ENCODE peak calls at places on chromosomes 5 and 9, in ten cellular contexts. One of them, this sample, is unnamed.

GRCh38 chr9:88380118-88380517 is 8.1 kb upstream of the SPIN1 start:
- DNase-seq in adrenal gland: no peak
- DNase-seq in stomach: no peak
- DNase-seq in IMR-90: no peak
- DNase-seq in H1: no peak
- DNase-seq in esophagus squamous epithelium: no peak
- DNase-seq in suprapubic skin: no peak
- DNase-seq in lower leg skin: no peak
- DNase-seq in NB4: no peak
- DNase-seq in ovary: no peak
- DNase-seq in this sample: no peak

GRCh38 chr5:174030289-174030688 is 15.2 kb upstream of the NSG2 start:
- DNase-seq in adrenal gland: no peak
- DNase-seq in stomach: no peak
- DNase-seq in IMR-90: no peak
- DNase-seq in H1: no peak
- DNase-seq in esophagus squamous epithelium: no peak
- DNase-seq in suprapubic skin: no peak
- DNase-seq in lower leg skin: no peak
- DNase-seq in NB4: no peak
- DNase-seq in ovary: no peak
- DNase-seq in this sample: no peak

GRCh38 chr9:130246126-130246525 is 19.4 kb upstream of the HMCN2 start:
- DNase-seq in adrenal gland: no peak
- DNase-seq in stomach: no peak
- DNase-seq in IMR-90: no peak
- DNase-seq in H1: no peak
- DNase-seq in esophagus squamous epithelium: no peak
- DNase-seq in suprapubic skin: no peak
- DNase-seq in lower leg skin: no peak
- DNase-seq in NB4: no peak
- DNase-seq in ovary: no peak
- DNase-seq in this sample: no peak

GRCh38 chr5:62574599-62574998 is 4.0 kb upstream of the LRRC70 start:
- DNase-seq in adrenal gland: no peak
- DNase-seq in stomach: no peak
- DNase-seq in IMR-90: no peak
- DNase-seq in H1: no peak
- DNase-seq in esophagus squamous epithelium: no peak
- DNase-seq in suprapubic skin: no peak
- DNase-seq in lower leg skin: no peak
- DNase-seq in NB4: no peak
- DNase-seq in ovary: no peak
- DNase-seq in this sample: no peak

GRCh38 chr9:20491612-20492011 is 130.7 kb downstream of the MLLT3 start:
- DNase-seq in adrenal gland: no peak
- DNase-seq in stomach: no peak
- DNase-seq in IMR-90: no peak
- DNase-seq in H1: no peak
- DNase-seq in esophagus squamous epithelium: no peak
- DNase-seq in suprapubic skin: no peak
- DNase-seq in lower leg skin: no peak
- DNase-seq in NB4: no peak
- DNase-seq in ovary: no peak
- DNase-seq in this sample: no peak

GRCh38 chr5:172188893-172189692 is 1.1 kb upstream of the STK10 start:
- DNase-seq in adrenal gland: no peak
- DNase-seq in stomach: no peak
- DNase-seq in IMR-90: peak
- DNase-seq in H1: peak
- DNase-seq in esophagus squamous epithelium: no peak
- DNase-seq in suprapubic skin: no peak
- DNase-seq in lower leg skin: peak
- DNase-seq in NB4: no peak
- DNase-seq in ovary: peak
- DNase-seq in this sample: no peak

GRCh38 chr9:95581900-95582299 is 65.1 kb upstream of the PTCH1 start:
- DNase-seq in adrenal gland: no peak
- DNase-seq in stomach: no peak
- DNase-seq in IMR-90: no peak
- DNase-seq in H1: no peak
- DNase-seq in esophagus squamous epithelium: no peak
- DNase-seq in suprapubic skin: no peak
- DNase-seq in lower leg skin: no peak
- DNase-seq in NB4: no peak
- DNase-seq in ovary: no peak
- DNase-seq in this sample: no peak

GRCh38 chr5:178467261-178468195 is 122.7 kb downstream of the COL23A1 start:
- DNase-seq in adrenal gland: peak
- DNase-seq in stomach: peak
- DNase-seq in IMR-90: peak
- DNase-seq in H1: no peak
- DNase-seq in esophagus squamous epithelium: no peak
- DNase-seq in suprapubic skin: peak
- DNase-seq in lower leg skin: peak
- DNase-seq in NB4: peak
- DNase-seq in ovary: no peak
- DNase-seq in this sample: peak

GRCh38 chr5:172806897-172807672 is 27.0 kb upstream of the ERGIC1 start:
- DNase-seq in adrenal gland: peak
- DNase-seq in stomach: peak
- DNase-seq in IMR-90: peak
- DNase-seq in H1: peak
- DNase-seq in esophagus squamous epithelium: peak
- DNase-seq in suprapubic skin: peak
- DNase-seq in lower leg skin: peak
- DNase-seq in NB4: peak
- DNase-seq in ovary: peak
- DNase-seq in this sample: peak

GRCh38 chr5:136034492-136034891 is 5.7 kb downstream of the TGFBI start:
- DNase-seq in adrenal gland: no peak
- DNase-seq in stomach: no peak
- DNase-seq in IMR-90: no peak
- DNase-seq in H1: no peak
- DNase-seq in esophagus squamous epithelium: no peak
- DNase-seq in suprapubic skin: no peak
- DNase-seq in lower leg skin: peak
- DNase-seq in NB4: no peak
- DNase-seq in ovary: no peak
- DNase-seq in this sample: no peak

GRCh38 chr5:8875722-8876121 is 670.2 kb downstream of the SEMA5A start:
- DNase-seq in adrenal gland: no peak
- DNase-seq in stomach: no peak
- DNase-seq in IMR-90: no peak
- DNase-seq in H1: no peak
- DNase-seq in esophagus squamous epithelium: no peak
- DNase-seq in suprapubic skin: no peak
- DNase-seq in lower leg skin: no peak
- DNase-seq in NB4: no peak
- DNase-seq in ovary: no peak
- DNase-seq in this sample: no peak

GRCh38 chr5:31819926-31820516 is 181.1 kb downstream of the PDZD2 start:
- DNase-seq in adrenal gland: no peak
- DNase-seq in stomach: no peak
- DNase-seq in IMR-90: no peak
- DNase-seq in H1: no peak
- DNase-seq in esophagus squamous epithelium: no peak
- DNase-seq in suprapubic skin: no peak
- DNase-seq in lower leg skin: no peak
- DNase-seq in NB4: peak
- DNase-seq in ovary: no peak
- DNase-seq in this sample: no peak

GRCh38 chr5:31824886-31825774 is 186.2 kb downstream of the PDZD2 start:
- DNase-seq in adrenal gland: peak
- DNase-seq in stomach: peak
- DNase-seq in IMR-90: peak
- DNase-seq in H1: peak
- DNase-seq in esophagus squamous epithelium: no peak
- DNase-seq in suprapubic skin: no peak
- DNase-seq in lower leg skin: no peak
- DNase-seq in NB4: peak
- DNase-seq in ovary: peak
- DNase-seq in this sample: peak

GRCh38 chr5:31827862-31828261 is 188.9 kb downstream of the PDZD2 start:
- DNase-seq in adrenal gland: no peak
- DNase-seq in stomach: no peak
- DNase-seq in IMR-90: peak
- DNase-seq in H1: no peak
- DNase-seq in esophagus squamous epithelium: no peak
- DNase-seq in suprapubic skin: no peak
- DNase-seq in lower leg skin: no peak
- DNase-seq in NB4: no peak
- DNase-seq in ovary: no peak
- DNase-seq in this sample: no peak

GRCh38 chr5:31823477-31823876 is 184.5 kb downstream of the PDZD2 start:
- DNase-seq in adrenal gland: no peak
- DNase-seq in stomach: no peak
- DNase-seq in IMR-90: no peak
- DNase-seq in H1: no peak
- DNase-seq in esophagus squamous epithelium: no peak
- DNase-seq in suprapubic skin: no peak
- DNase-seq in lower leg skin: no peak
- DNase-seq in NB4: peak
- DNase-seq in ovary: no peak
- DNase-seq in this sample: no peak

DNA sequence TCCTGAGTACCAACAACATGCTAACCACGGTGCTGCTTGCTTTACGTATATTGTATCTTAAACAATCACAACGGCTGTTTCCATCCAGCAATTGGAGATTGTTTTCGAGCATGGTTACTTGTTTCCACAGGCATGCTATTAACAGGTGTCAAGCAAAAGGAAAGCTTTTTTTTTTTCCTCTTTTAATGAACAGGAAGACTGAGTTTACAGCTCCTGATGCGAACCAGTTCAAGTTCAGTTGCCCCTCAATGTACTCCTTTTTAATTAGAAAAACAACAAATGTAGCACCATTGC is 186.8 kb downstream of the PDZD2 start:
- DNase-seq in adrenal gland: no peak
- DNase-seq in stomach: no peak
- DNase-seq in IMR-90: no peak
- DNase-seq in H1: no peak
- DNase-seq in esophagus squamous epithelium: no peak
- DNase-seq in suprapubic skin: no peak
- DNase-seq in lower leg skin: no peak
- DNase-seq in NB4: no peak
- DNase-seq in ovary: no peak
- DNase-seq in this sample: no peak
- TF ChIP-seq CTCF in adrenal gland: no peak
- TF ChIP-seq CTCF in stomach: no peak
- TF ChIP-seq CTCF in IMR-90: no peak
- TF ChIP-seq CTCF in H1: no peak
- TF ChIP-seq CTCF in esophagus squamous epithelium: no peak
- TF ChIP-seq CTCF in suprapubic skin: no peak
- TF ChIP-seq CTCF in lower leg skin: no peak
- TF ChIP-seq CTCF in NB4: no peak
- TF ChIP-seq CTCF in ovary: no peak
- TF ChIP-seq CTCF in this sample: no peak

GRCh38 chr5:74081126-74081525 is 455.1 kb downstream of the ARHGEF28 start:
- DNase-seq in adrenal gland: no peak
- DNase-seq in stomach: no peak
- DNase-seq in IMR-90: no peak
- DNase-seq in H1: no peak
- DNase-seq in esophagus squamous epithelium: no peak
- DNase-seq in suprapubic skin: no peak
- DNase-seq in lower leg skin: no peak
- DNase-seq in NB4: no peak
- DNase-seq in ovary: no peak
- DNase-seq in this sample: no peak
- TF ChIP-seq POLR2A in adrenal gland: no peak
- TF ChIP-seq POLR2A in stomach: no peak
- TF ChIP-seq POLR2A in IMR-90: no peak
- TF ChIP-seq POLR2A in H1: no peak
- TF ChIP-seq POLR2A in esophagus squamous epithelium: no peak
- TF ChIP-seq POLR2A in suprapubic skin: no peak
- TF ChIP-seq POLR2A in lower leg skin: no peak
- TF ChIP-seq POLR2A in NB4: no peak
- TF ChIP-seq POLR2A in ovary: no peak
- TF ChIP-seq POLR2A in this sample: no peak

DNA sequence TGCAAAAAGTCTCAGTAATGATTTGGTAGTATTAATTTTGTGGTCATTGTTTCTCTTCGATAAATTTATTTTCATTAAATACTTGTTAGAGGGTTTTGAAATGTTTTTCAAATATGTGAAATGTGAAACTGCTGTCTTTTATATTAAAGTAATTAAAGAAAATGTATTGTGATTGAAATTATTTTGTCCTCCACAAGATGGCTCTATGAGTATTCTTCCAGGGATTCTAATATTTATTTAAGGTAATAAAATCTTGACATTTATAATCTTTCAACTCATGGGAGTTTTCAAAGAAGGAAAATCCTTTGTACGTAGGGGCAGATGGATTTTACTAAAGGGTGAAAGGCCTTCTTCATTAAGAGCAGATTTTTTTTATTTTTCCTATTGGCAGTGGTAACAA is 19.3 kb downstream of the ISOC1 start:
- DNase-seq in adrenal gland: no peak
- DNase-seq in stomach: no peak
- DNase-seq in IMR-90: no peak
- DNase-seq in H1: no peak
- DNase-seq in esophagus squamous epithelium: no peak
- DNase-seq in suprapubic skin: no peak
- DNase-seq in lower leg skin: no peak
- DNase-seq in NB4: no peak
- DNase-seq in ovary: no peak
- DNase-seq in this sample: no peak
- TF ChIP-seq CTCF in adrenal gland: no peak
- TF ChIP-seq CTCF in stomach: no peak
- TF ChIP-seq CTCF in IMR-90: peak
- TF ChIP-seq CTCF in H1: no peak
- TF ChIP-seq CTCF in esophagus squamous epithelium: no peak
- TF ChIP-seq CTCF in suprapubic skin: no peak
- TF ChIP-seq CTCF in lower leg skin: no peak
- TF ChIP-seq CTCF in NB4: no peak
- TF ChIP-seq CTCF in ovary: no peak
- TF ChIP-seq CTCF in this sample: no peak

GRCh38 chr9:128043467-128043868 is 23.7 kb downstream of the NAIF1 start:
- DNase-seq in adrenal gland: peak
- DNase-seq in stomach: no peak
- DNase-seq in IMR-90: no peak
- DNase-seq in H1: no peak
- DNase-seq in esophagus squamous epithelium: no peak
- DNase-seq in suprapubic skin: no peak
- DNase-seq in lower leg skin: no peak
- DNase-seq in NB4: no peak
- DNase-seq in ovary: peak
- DNase-seq in this sample: no peak
- TF ChIP-seq POLR2A in adrenal gland: no peak
- TF ChIP-seq POLR2A in stomach: no peak
- TF ChIP-seq POLR2A in IMR-90: no peak
- TF ChIP-seq POLR2A in H1: no peak
- TF ChIP-seq POLR2A in esophagus squamous epithelium: no peak
- TF ChIP-seq POLR2A in suprapubic skin: no peak
- TF ChIP-seq POLR2A in lower leg skin: no peak
- TF ChIP-seq POLR2A in NB4: no peak
- TF ChIP-seq POLR2A in ovary: no peak
- TF ChIP-seq POLR2A in this sample: no peak

GRCh38 chr5:59450245-59450644 is 443.3 kb downstream of the PDE4D start:
- DNase-seq in adrenal gland: no peak
- DNase-seq in stomach: no peak
- DNase-seq in IMR-90: no peak
- DNase-seq in H1: no peak
- DNase-seq in esophagus squamous epithelium: no peak
- DNase-seq in suprapubic skin: no peak
- DNase-seq in lower leg skin: no peak
- DNase-seq in NB4: peak
- DNase-seq in ovary: no peak
- DNase-seq in this sample: no peak
- TF ChIP-seq CTCF in adrenal gland: no peak
- TF ChIP-seq CTCF in stomach: no peak
- TF ChIP-seq CTCF in IMR-90: no peak
- TF ChIP-seq CTCF in H1: peak
- TF ChIP-seq CTCF in esophagus squamous epithelium: peak
- TF ChIP-seq CTCF in suprapubic skin: no peak
- TF ChIP-seq CTCF in lower leg skin: no peak
- TF ChIP-seq CTCF in NB4: peak
- TF ChIP-seq CTCF in ovary: no peak
- TF ChIP-seq CTCF in this sample: no peak